ENCODE peak calls at places on chromosomes 6 and 20, in nine cellular contexts. One of them, this sample, is unnamed.

GRCh38 chr20:10883166-10883565 is 209.4 kb upstream of the JAG1 start:
- DNase-seq in transverse colon: no peak
- DNase-seq in activated T-cell treated with anti-CD3 and anti-CD28 coated beads for 1 hour: no peak
- DNase-seq in activated T-helper 1 cell treated with anti-CD3 and anti-CD28 coated beads, Interleukin-12 subunit alpha, Interleukin-12 subunit beta, Interleukin-2, Interleukin-4 antibody, amounts not matched to agents 30 ng/mL and 10 ng/mL and 1 ng/mL, durations not matched to agents 14 hours and 24 hours and 36 hours: no peak
- DNase-seq in uterus: no peak
- DNase-seq in T follicular helper cell: no peak
- DNase-seq in A549: no peak
- DNase-seq in kidney epithelial cell: no peak
- DNase-seq in iPS-NIHi11: no peak
- DNase-seq in this sample: no peak

GRCh38 chr6:31558631-31559500 is 11.5 kb downstream of the NFKBIL1 start:
- DNase-seq in activated T-cell treated with anti-CD3 and anti-CD28 coated beads for 1 hour: peak; percentile 51
- DNase-seq in uterus: no peak
- DNase-seq in transverse colon: peak; percentile 42
- DNase-seq in T follicular helper cell: peak; percentile 57
- DNase-seq in A549: no peak
- DNase-seq in kidney epithelial cell: no peak
- DNase-seq in activated T-helper 1 cell treated with anti-CD3 and anti-CD28 coated beads, Interleukin-12 subunit alpha, Interleukin-12 subunit beta, Interleukin-2, Interleukin-4 antibody, amounts not matched to agents 30 ng/mL and 10 ng/mL and 1 ng/mL, durations not matched to agents 14 hours and 24 hours and 36 hours: peak; percentile 62
- DNase-seq in iPS-NIHi11: no peak
- DNase-seq in this sample: peak; percentile 88

GRCh38 chr6:143746202-143747119 is 68.7 kb downstream of the PHACTR2 start:
- DNase-seq in T follicular helper cell: no peak
- DNase-seq in kidney epithelial cell: no peak
- DNase-seq in activated T-cell treated with anti-CD3 and anti-CD28 coated beads for 1 hour: no peak
- DNase-seq in transverse colon: no peak
- DNase-seq in A549: no peak
- DNase-seq in iPS-NIHi11: peak; percentile 65
- DNase-seq in activated T-helper 1 cell treated with anti-CD3 and anti-CD28 coated beads, Interleukin-12 subunit alpha, Interleukin-12 subunit beta, Interleukin-2, Interleukin-4 antibody, amounts not matched to agents 30 ng/mL and 10 ng/mL and 1 ng/mL, durations not matched to agents 14 hours and 24 hours and 36 hours: no peak
- DNase-seq in uterus: no peak
- DNase-seq in this sample: no peak

GRCh38 chr6:116088946-116089345 is 11.7 kb upstream of the NT5DC1 start:
- DNase-seq in kidney epithelial cell: no peak
- DNase-seq in uterus: no peak
- DNase-seq in activated T-helper 1 cell treated with anti-CD3 and anti-CD28 coated beads, Interleukin-12 subunit alpha, Interleukin-12 subunit beta, Interleukin-2, Interleukin-4 antibody, amounts not matched to agents 30 ng/mL and 10 ng/mL and 1 ng/mL, durations not matched to agents 14 hours and 24 hours and 36 hours: no peak
- DNase-seq in iPS-NIHi11: no peak
- DNase-seq in transverse colon: no peak
- DNase-seq in activated T-cell treated with anti-CD3 and anti-CD28 coated beads for 1 hour: no peak
- DNase-seq in A549: no peak
- DNase-seq in T follicular helper cell: no peak
- DNase-seq in this sample: no peak

GRCh38 chr6:3410385-3411360 is 46.2 kb downstream of the SLC22A23 start:
- DNase-seq in transverse colon: peak; percentile 73
- DNase-seq in kidney epithelial cell: no peak
- DNase-seq in iPS-NIHi11: peak; percentile 83
- DNase-seq in uterus: no peak
- DNase-seq in activated T-cell treated with anti-CD3 and anti-CD28 coated beads for 1 hour: peak; percentile 68
- DNase-seq in activated T-helper 1 cell treated with anti-CD3 and anti-CD28 coated beads, Interleukin-12 subunit alpha, Interleukin-12 subunit beta, Interleukin-2, Interleukin-4 antibody, amounts not matched to agents 30 ng/mL and 10 ng/mL and 1 ng/mL, durations not matched to agents 14 hours and 24 hours and 36 hours: peak; percentile 19
- DNase-seq in A549: no peak
- DNase-seq in T follicular helper cell: peak; percentile 54
- DNase-seq in this sample: no peak

GRCh38 chr6:32932132-32932868 is 8.5 kb downstream of the HLA-DMB start:
- DNase-seq in uterus: no peak
- DNase-seq in iPS-NIHi11: no peak
- DNase-seq in A549: no peak
- DNase-seq in activated T-cell treated with anti-CD3 and anti-CD28 coated beads for 1 hour: no peak
- DNase-seq in kidney epithelial cell: no peak
- DNase-seq in T follicular helper cell: no peak
- DNase-seq in transverse colon: no peak
- DNase-seq in activated T-helper 1 cell treated with anti-CD3 and anti-CD28 coated beads, Interleukin-12 subunit alpha, Interleukin-12 subunit beta, Interleukin-2, Interleukin-4 antibody, amounts not matched to agents 30 ng/mL and 10 ng/mL and 1 ng/mL, durations not matched to agents 14 hours and 24 hours and 36 hours: no peak
- DNase-seq in this sample: no peak

GRCh38 chr20:21397341-21398108 is at the start of gene NKX2-4:
- DNase-seq in A549: no peak
- DNase-seq in uterus: no peak
- DNase-seq in iPS-NIHi11: peak; percentile 37
- DNase-seq in transverse colon: no peak
- DNase-seq in activated T-cell treated with anti-CD3 and anti-CD28 coated beads for 1 hour: no peak
- DNase-seq in activated T-helper 1 cell treated with anti-CD3 and anti-CD28 coated beads, Interleukin-12 subunit alpha, Interleukin-12 subunit beta, Interleukin-2, Interleukin-4 antibody, amounts not matched to agents 30 ng/mL and 10 ng/mL and 1 ng/mL, durations not matched to agents 14 hours and 24 hours and 36 hours: no peak
- DNase-seq in T follicular helper cell: no peak
- DNase-seq in kidney epithelial cell: no peak
- DNase-seq in this sample: no peak

GRCh38 chr6:93676506-93676905 is 257.1 kb upstream of the EPHA7 start:
- DNase-seq in kidney epithelial cell: no peak
- DNase-seq in activated T-helper 1 cell treated with anti-CD3 and anti-CD28 coated beads, Interleukin-12 subunit alpha, Interleukin-12 subunit beta, Interleukin-2, Interleukin-4 antibody, amounts not matched to agents 30 ng/mL and 10 ng/mL and 1 ng/mL, durations not matched to agents 14 hours and 24 hours and 36 hours: no peak
- DNase-seq in T follicular helper cell: no peak
- DNase-seq in activated T-cell treated with anti-CD3 and anti-CD28 coated beads for 1 hour: no peak
- DNase-seq in A549: no peak
- DNase-seq in uterus: no peak
- DNase-seq in iPS-NIHi11: no peak
- DNase-seq in transverse colon: no peak
- DNase-seq in this sample: no peak

GRCh38 chr20:38649275-38649891 is 47.8 kb downstream of the ARHGAP40 start:
- DNase-seq in T follicular helper cell: no peak
- DNase-seq in kidney epithelial cell: no peak
- DNase-seq in iPS-NIHi11: peak; percentile 63
- DNase-seq in transverse colon: no peak
- DNase-seq in activated T-helper 1 cell treated with anti-CD3 and anti-CD28 coated beads, Interleukin-12 subunit alpha, Interleukin-12 subunit beta, Interleukin-2, Interleukin-4 antibody, amounts not matched to agents 30 ng/mL and 10 ng/mL and 1 ng/mL, durations not matched to agents 14 hours and 24 hours and 36 hours: no peak
- DNase-seq in A549: no peak
- DNase-seq in activated T-cell treated with anti-CD3 and anti-CD28 coated beads for 1 hour: no peak
- DNase-seq in uterus: no peak
- DNase-seq in this sample: no peak

This sample was measured in spleen.